ENCODE peak calls at places on chromosome 5, in nine cellular contexts. U, V, I, Z, E, P, H, A and B are unnamed samples.

GRCh38 chr5:179241175-179241574 is 104.1 kb downstream of the ADAMTS2 start:
- DNase-seq in E (no peak), A (no peak), H (no peak), U (no peak), Z (no peak), P (no peak), I (peak; percentile 42), V (no peak), B (no peak)

GRCh38 chr5:88607492-88607891 is 275.5 kb downstream of the MEF2C start:
- DNase-seq in V (no peak), A (no peak), P (no peak), Z (no peak), I (no peak), H (no peak), E (no peak), U (no peak), B (no peak)

GRCh38 chr5:88045931-88046461 is 222.6 kb downstream of the TMEM161B start:
- DNase-seq in I (no peak), Z (no peak), A (no peak), P (no peak), H (no peak), E (no peak), U (no peak), V (no peak), B (no peak)

GRCh38 chr5:150600951-150601773 is 39.3 kb upstream of the SYNPO start:
- DNase-seq in E (no peak), I (no peak), V (no peak), U (no peak), A (no peak), P (no peak), H (no peak), Z (no peak), B (no peak)

GRCh38 chr5:56191646-56192045 is 41.5 kb downstream of the ANKRD55 start:
- DNase-seq in V (no peak), Z (no peak), I (no peak), U (no peak), H (no peak), E (no peak), P (no peak), A (no peak), B (no peak)

GRCh38 chr5:158483202-158483870 is 616.4 kb downstream of the EBF1 start:
- DNase-seq in A (no peak), E (no peak), U (no peak), I (no peak), V (no peak), P (no peak), Z (no peak), H (peak; percentile 8), B (no peak)

GRCh38 chr5:957730-958485 is 50.7 kb upstream of the NKD2 start:
- DNase-seq in I (no peak), A (no peak), E (no peak), U (no peak), V (no peak), Z (no peak), P (no peak), H (no peak), B (no peak)

GRCh38 chr5:135106136-135106535 is 72.1 kb upstream of the PITX1 start:
- DNase-seq in V (no peak), H (no peak), I (no peak), P (no peak), E (no peak), Z (no peak), A (no peak), U (no peak), B (no peak)

GRCh38 chr5:167716376-167716775 is 575.1 kb upstream of the WWC1 start:
- DNase-seq in Z (no peak), H (no peak), I (no peak), U (no peak), P (no peak), A (no peak), V (no peak), E (no peak), B (no peak)

GRCh38 chr5:34914671-34915138 is 599 bp downstream of the RAD1 start:
- DNase-seq in E (peak; percentile 17), Z (no peak), A (peak; percentile 43), H (no peak), V (peak; percentile 53), U (peak; percentile 50), P (peak; percentile 36), I (peak; percentile 35), B (peak; percentile 25)

GRCh38 chr5:124461857-124462423 is 284.5 kb downstream of the ZNF608 start:
- DNase-seq in V (no peak), E (no peak), H (peak; percentile 62), I (no peak), Z (no peak), P (no peak), A (no peak), U (no peak), B (no peak)

GRCh38 chr5:123203105-123203794 is 114.2 kb downstream of the PRDM6 start:
- DNase-seq in P (no peak), E (no peak), Z (no peak), H (no peak), A (no peak), U (no peak), V (no peak), I (no peak), B (no peak)

GRCh38 chr5:148957591-148958202 is 105.2 kb downstream of the SH3TC2 start:
- DNase-seq in P (peak; percentile 45), A (peak; percentile 54), E (no peak), H (peak; percentile 46), Z (peak; percentile 79), I (no peak), U (peak; percentile 35), V (peak; percentile 39), B (peak; percentile 15)

GRCh38 chr5:604391-604831 is 7.7 kb upstream of the CEP72 start:
- DNase-seq in H (no peak), P (no peak), A (no peak), E (no peak), U (no peak), Z (no peak), V (no peak), I (no peak), B (no peak)

DNA sequence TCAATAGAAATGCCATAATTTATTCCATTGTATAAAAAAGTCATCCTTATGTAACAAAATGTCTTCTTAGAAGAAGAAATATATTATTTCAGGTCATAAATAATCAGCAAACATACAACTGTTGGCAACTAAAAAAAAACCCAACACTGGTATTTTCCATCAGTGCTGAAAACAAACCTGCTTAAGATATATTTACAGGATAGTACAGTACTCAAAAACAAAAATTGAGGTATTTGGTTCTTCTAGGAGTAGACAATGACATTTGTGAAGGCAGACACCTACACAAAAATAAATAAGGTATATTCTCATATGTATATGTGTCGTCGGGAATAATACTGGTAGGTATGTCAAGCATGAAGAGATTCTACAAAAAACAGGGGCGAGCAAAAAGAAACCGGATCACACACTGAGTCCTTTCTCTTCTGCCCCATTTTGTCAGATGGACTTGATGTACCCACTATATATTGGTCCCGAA is 2.9 kb downstream of the DUSP1 start:
- DNase-seq in V (no peak), Z (no peak), U (no peak), E (no peak), I (no peak), H (no peak), A (no peak), P (no peak), B (no peak)
- H3K4me1 ChIP-seq in V (peaks cover 15% of the 10 kb centered on the region), Z (peaks cover 25% of the 10 kb centered on the region), U (peaks cover 47% of the 10 kb centered on the region), E (peaks cover 25% of the 10 kb centered on the region), I (peaks cover under 1% of the 10 kb centered on the region), H (peaks cover 35% of the 10 kb centered on the region), A (peaks cover 36% of the 10 kb centered on the region), P (peaks cover 75% of the 10 kb centered on the region), B (peaks cover under 1% of the 10 kb centered on the region)

DNA sequence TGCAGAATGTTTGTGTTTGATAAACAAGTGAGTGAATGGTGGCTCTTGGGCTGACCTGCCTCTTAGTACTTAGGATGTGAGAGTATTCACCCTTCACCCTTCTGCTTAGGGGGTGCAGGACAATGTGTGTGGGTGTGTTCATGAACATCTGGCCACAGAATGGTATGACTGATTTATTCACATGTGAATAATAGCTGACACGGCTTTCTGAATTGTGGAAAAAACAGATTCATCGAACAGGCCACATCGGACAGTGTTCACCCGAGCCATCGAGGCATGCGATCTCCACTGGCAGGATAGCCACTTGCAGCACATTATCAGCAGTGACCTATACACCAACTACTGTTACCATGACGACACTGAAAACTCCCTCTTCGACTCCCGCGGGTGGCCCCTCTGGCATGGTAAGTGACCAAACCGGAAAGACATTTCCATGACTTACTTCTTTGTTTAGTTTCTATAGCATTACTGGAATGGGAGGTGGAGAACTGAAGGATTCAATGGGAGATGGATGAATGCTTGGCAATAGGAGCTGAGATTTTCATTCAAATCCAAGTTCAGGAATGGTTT is 193.6 kb downstream of the ZSWIM6 start:
- DNase-seq in E (no peak), P (no peak), I (no peak), Z (no peak), V (no peak), U (peak; percentile 59), H (no peak), A (no peak), B (no peak)
- H3K27ac ChIP-seq in E (no peak overlapping the region), P (no peak overlapping the region), I (no peak overlapping the region), Z (no peak overlapping the region), V (no peak overlapping the region), U (no peak overlapping the region), H (peak overlapping the region; percentile 41), A (no peak overlapping the region), B (no peak overlapping the region)

GRCh38 chr5:138568061-138568824 is 7.0 kb downstream of the HSPA9 start:
- DNase-seq in E (no peak), A (no peak), H (no peak), P (no peak), V (no peak), I (no peak), Z (no peak), U (no peak), B (no peak)

GRCh38 chr5:138566792-138567191 is 8.4 kb downstream of the HSPA9 start:
- DNase-seq in I (no peak), V (no peak), P (no peak), E (no peak), H (no peak), Z (no peak), A (no peak), U (no peak), B (no peak)

GRCh38 chr5:138563340-138564118 is 11.7 kb downstream of the HSPA9 start:
- DNase-seq in U (no peak), P (no peak), Z (no peak), E (no peak), A (no peak), V (no peak), H (no peak), I (no peak), B (no peak)

GRCh38 chr5:138564242-138564641 is 11.0 kb downstream of the HSPA9 start:
- DNase-seq in E (no peak), I (no peak), U (no peak), H (no peak), Z (no peak), V (no peak), A (no peak), P (no peak), B (no peak)

GRCh38 chr5:138565100-138565821 is 9.9 kb downstream of the HSPA9 start:
- DNase-seq in A (peak; percentile 10), E (no peak), V (no peak), Z (no peak), I (no peak), U (no peak), P (no peak), H (no peak), B (peak; percentile 47)
- H3K4me1 ChIP-seq in A (peaks cover 4% of the 10 kb centered on the region), E (peaks cover 31% of the 10 kb centered on the region), V (no peaks in the 10 kb centered on the region), Z (no peaks in the 10 kb centered on the region), I (no peaks in the 10 kb centered on the region), U (no peaks in the 10 kb centered on the region), P (peaks cover 48% of the 10 kb centered on the region), H (no peaks in the 10 kb centered on the region), B (no peaks in the 10 kb centered on the region)

DNA sequence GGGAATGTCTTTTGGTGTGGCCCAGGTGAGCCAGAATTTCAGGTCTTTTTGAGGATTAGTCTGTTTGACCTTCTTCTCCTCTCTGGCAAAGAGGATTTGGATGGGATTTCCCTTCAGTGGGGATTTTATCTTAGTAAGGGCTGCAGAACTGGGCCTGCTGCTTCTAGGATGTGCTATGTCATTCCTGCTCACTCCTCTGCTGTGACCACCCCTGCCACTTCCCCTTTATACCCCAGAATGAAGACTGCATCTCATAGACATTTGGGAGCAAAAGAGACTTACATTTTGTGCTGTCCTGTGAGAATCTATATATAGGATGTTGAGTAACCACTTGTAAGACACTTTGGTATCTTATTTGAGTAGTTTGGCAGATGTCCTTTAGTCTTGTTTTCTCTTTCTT is 76.2 kb downstream of the ARHGAP26 start:
- DNase-seq in I (no peak), H (no peak), V (no peak), U (no peak), A (no peak), E (no peak), P (no peak), Z (no peak), B (no peak)
- H3K27ac ChIP-seq in I (no peak overlapping the region), H (no peak overlapping the region), V (no peak overlapping the region), U (peak overlapping the region; percentile 90), A (peak overlapping the region; percentile 76), E (no peak overlapping the region), P (peak overlapping the region; percentile 79), Z (peak overlapping the region; percentile 82), B (no peak overlapping the region)